ENCODE peak calls at places on chromosomes 1 and 21, in four cellular contexts. K is WTC11, F is K562, Y is GM12878. E is an unnamed sample.

GRCh38 chr1:246142320-246142893 is 364.7 kb downstream of the SMYD3 start:
- DNase-seq in Y (no peak), K (no peak), F (peak), E (no peak)

GRCh38 chr1:213783273-213783672 is 204.5 kb upstream of the PROX1 start:
- DNase-seq in K (no peak), F (no peak), Y (no peak), E (no peak)

GRCh38 chr1:230629511-230629910 is 12.8 kb upstream of the COG2 start:
- DNase-seq in F (no peak), Y (no peak), K (no peak), E (no peak)

GRCh38 chr1:51313961-51314777 is 16.2 kb downstream of the TTC39A start:
- DNase-seq in F (no peak), K (no peak), Y (no peak), E (no peak)

GRCh38 chr1:117563492-117563875 is 42.4 kb upstream of the TENT5C start:
- DNase-seq in Y (no peak), K (no peak), F (no peak), E (no peak)

GRCh38 chr21:45308211-45309068 is 20.7 kb upstream of the POFUT2 start:
- DNase-seq in F (no peak), K (peak), Y (no peak), E (no peak)

GRCh38 chr1:8951246-8951645 is 5.6 kb downstream of the CA6 start:
- DNase-seq in F (no peak), K (no peak), Y (no peak), E (no peak)

GRCh38 chr1:34747638-34747941 is 7.3 kb upstream of the GJB5 start:
- DNase-seq in F (no peak), Y (no peak), K (no peak), E (no peak)

GRCh38 chr1:65425697-65426096 is 5.2 kb downstream of the LEPR start:
- DNase-seq in K (no peak), F (no peak), Y (no peak), E (no peak)

GRCh38 chr1:58432813-58433668 is 113.5 kb downstream of the OMA1 start:
- DNase-seq in Y (peak), F (no peak), K (peak), E (peak)

GRCh38 chr1:21634481-21635137 is 34.5 kb downstream of the RAP1GAP start:
- DNase-seq in Y (no peak), F (no peak), K (no peak), E (no peak)

GRCh38 chr1:1684031-1684681 is 8.4 kb downstream of the SLC35E2B start:
- DNase-seq in F (no peak), Y (no peak), K (no peak), E (peak)

GRCh38 chr1:1683104-1683905 is 9.3 kb downstream of the SLC35E2B start:
- DNase-seq in K (peak), F (peak), Y (no peak), E (peak)

GRCh38 chr1:1687846-1688245 is 4.7 kb downstream of the SLC35E2B start:
- DNase-seq in Y (no peak), F (peak), K (no peak), E (peak)
- TF ChIP-seq USF1 in Y (no peak), F (no peak), K (no peak), E (no peak)

GRCh38 chr1:32138965-32139364 is 31.1 kb downstream of the KPNA6 start:
- DNase-seq in K (no peak), Y (no peak), F (no peak), E (no peak)
- TF ChIP-seq USF1 in K (no peak), Y (no peak), F (no peak), E (no peak)

DNA sequence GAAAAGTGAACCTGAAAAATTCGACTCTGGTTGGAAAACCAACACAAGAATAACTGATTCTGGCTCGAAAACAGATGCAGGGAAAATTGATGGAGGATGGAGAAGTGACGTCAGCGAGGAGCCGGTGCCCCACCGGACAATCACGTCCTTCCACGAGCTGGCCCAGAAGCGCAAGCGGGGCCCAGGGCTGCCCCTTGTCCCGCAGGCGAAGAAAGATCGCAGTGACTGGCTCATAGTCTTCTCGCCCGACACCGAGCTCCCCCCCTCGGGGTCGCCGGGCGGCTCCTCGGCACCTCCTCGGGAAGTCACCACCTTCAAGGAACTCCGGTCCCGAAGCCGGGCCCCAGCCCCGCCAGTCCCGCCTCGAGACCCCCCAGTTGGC is 1.9 kb downstream of the RUSC1 start:
- DNase-seq in F (no peak), K (peak), Y (no peak), E (peak)
- TF ChIP-seq USF1 in F (no peak), K (no peak), Y (no peak), E (no peak)

DNA sequence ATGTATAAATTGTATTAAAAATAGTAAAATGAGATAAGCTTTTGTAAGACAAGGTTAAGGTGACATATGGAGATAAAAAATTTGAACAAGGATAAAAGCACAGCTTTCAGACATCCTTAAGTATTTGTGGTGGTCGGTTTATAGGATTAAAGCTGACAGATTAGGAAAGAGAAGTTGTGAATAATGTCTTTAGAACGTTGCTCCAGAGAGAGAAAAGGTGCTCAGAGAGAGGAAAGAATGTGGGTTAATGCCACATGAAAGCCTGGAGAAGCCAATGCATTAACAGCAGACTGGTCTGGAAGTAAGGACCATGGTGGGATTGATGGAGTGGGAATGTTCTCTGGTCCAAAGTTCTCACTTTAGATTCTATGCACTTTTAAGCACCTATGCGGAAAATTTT is 44.8 kb downstream of the ATP6V1G3 start:
- DNase-seq in Y (no peak), F (no peak), K (no peak), E (no peak)
- TF ChIP-seq USF1 in Y (no peak), F (no peak), K (no peak), E (no peak)